ENCODE peak calls at places on chromosomes 2 and 18, in six cellular contexts. Q is WTC11, G is choroid plexus epithelial cell, O is vagina, J is Peyer's patch, H is neural progenitor cell. L is an unnamed sample.

GRCh38 chr2:12807907-12808810 is 91.4 kb downstream of the TRIB2 start:
- DNase-seq in Q (no peak), J (no peak), O (no peak), H (no peak), G (peak), L (no peak)

GRCh38 chr2:237137626-237138323 is 52.1 kb downstream of the COPS8 start:
- DNase-seq in H (peak), J (no peak), G (no peak), Q (no peak), O (no peak), L (no peak)

GRCh38 chr2:204545861-204546773 is 842 bp downstream of the PARD3B start:
- DNase-seq in O (no peak), H (no peak), J (no peak), Q (peak), G (no peak), L (no peak)

GRCh38 chr2:127810156-127810636 is 775 bp downstream of the WDR33 start:
- DNase-seq in H (peak), G (peak), J (peak), O (no peak), Q (peak), L (peak)

GRCh38 chr2:113755690-113756063 is 765 bp downstream of the SLC35F5 start:
- DNase-seq in H (peak), O (no peak), Q (no peak), J (peak), G (peak), L (no peak)

GRCh38 chr2:109128466-109129355 is at the start of gene SH3RF3:
- DNase-seq in O (no peak), G (peak), J (no peak), Q (peak), H (peak), L (no peak)

GRCh38 chr2:43225788-43226557 is 433 bp downstream of the ZFP36L2 start:
- DNase-seq in H (peak), G (peak), J (peak), O (no peak), Q (no peak), L (no peak)

GRCh38 chr18:48385595-48385994 is 23.6 kb downstream of the ZBTB7C start:
- DNase-seq in J (no peak), G (no peak), Q (no peak), O (no peak), H (no peak), L (no peak)

GRCh38 chr2:187553908-187554703 is at the start of gene TFPI:
- DNase-seq in H (peak), J (no peak), G (peak), Q (no peak), O (no peak), L (no peak)

GRCh38 chr2:239396881-239397681 is 3.7 kb downstream of the HDAC4 start:
- DNase-seq in H (no peak), O (no peak), J (no peak), G (peak), Q (no peak), L (no peak)

GRCh38 chr2:131038258-131039100 is 54.8 kb downstream of the FAM168B start:
- DNase-seq in Q (no peak), O (no peak), H (no peak), J (no peak), G (no peak), L (no peak)

GRCh38 chr2:241567776-241568175 is 9.2 kb downstream of the BOK start:
- DNase-seq in O (no peak), G (no peak), J (no peak), Q (no peak), H (no peak), L (no peak)

GRCh38 chr18:12679183-12679786 is 21.4 kb upstream of the SPIRE1 start:
- DNase-seq in H (no peak), G (peak), J (no peak), Q (no peak), O (no peak), L (no peak)

GRCh38 chr2:181419124-181419855 is 37.9 kb upstream of the ITGA4 start:
- DNase-seq in G (no peak), J (no peak), H (no peak), O (no peak), Q (no peak), L (no peak)

GRCh38 chr2:177625744-177626655 is 233.4 kb downstream of the AGPS start:
- DNase-seq in Q (no peak), H (no peak), O (no peak), G (peak), J (no peak), L (no peak)

GRCh38 chr18:79486356-79487197 is 90.8 kb downstream of the NFATC1 start:
- DNase-seq in Q (no peak), O (no peak), J (no peak), H (no peak), G (no peak), L (no peak)

GRCh38 chr2:128797937-128798336 is 479.3 kb upstream of the HS6ST1 start:
- DNase-seq in O (no peak), Q (no peak), G (no peak), H (no peak), J (no peak), L (no peak)

GRCh38 chr2:58972737-58973136 is 731.6 kb upstream of the FANCL start:
- DNase-seq in J (no peak), G (no peak), O (no peak), H (no peak), Q (no peak), L (no peak)

GRCh38 chr2:133092571-133092970 is 422.6 kb upstream of the LYPD1 start:
- DNase-seq in H (no peak), Q (no peak), J (no peak), G (no peak), O (no peak), L (no peak)

GRCh38 chr2:120850551-120850950 is 114.9 kb downstream of the GLI2 start:
- DNase-seq in G (no peak), H (no peak), J (no peak), Q (no peak), O (no peak), L (no peak)

GRCh38 chr2:142718731-142719130 is 158.7 kb upstream of the KYNU start:
- DNase-seq in J (no peak), G (no peak), O (no peak), Q (no peak), H (no peak), L (no peak)

GRCh38 chr18:58216071-58216471 is 172.0 kb downstream of the NEDD4L start:
- DNase-seq in O (no peak), G (no peak), Q (peak), J (no peak), H (no peak), L (no peak)

GRCh38 chr2:241813080-241813805 is 4.2 kb downstream of the NEU4 start:
- DNase-seq in H (no peak), O (no peak), G (no peak), J (no peak), Q (no peak), L (no peak)

GRCh38 chr2:23505984-23506380 is 121.0 kb downstream of the KLHL29 start:
- DNase-seq in Q (no peak), O (no peak), G (no peak), J (no peak), H (no peak), L (no peak)

GRCh38 chr18:13500891-13501887 is 225.2 kb downstream of the FAM210A start:
- DNase-seq in O (no peak), H (no peak), J (no peak), G (peak), Q (no peak), L (peak)

GRCh38 chr2:179917272-179917671 is 55.9 kb upstream of the ZNF385B start:
- DNase-seq in G (peak), J (no peak), O (no peak), Q (no peak), H (no peak), L (peak)

GRCh38 chr2:235740821-235741220 is 247.0 kb downstream of the AGAP1 start:
- DNase-seq in H (peak), J (no peak), O (no peak), Q (peak), G (peak), L (no peak)

GRCh38 chr2:188607501-188607900 is 315.8 kb downstream of the GULP1 start:
- DNase-seq in G (peak), H (no peak), O (no peak), J (no peak), Q (no peak), L (no peak)

GRCh38 chr2:35220471-35220870 is 1135.1 kb upstream of the CRIM1 start:
- DNase-seq in H (no peak), O (no peak), Q (no peak), G (no peak), J (no peak), L (no peak)

GRCh38 chr2:211982162-211982561 is 556.4 kb downstream of the ERBB4 start:
- DNase-seq in Q (no peak), J (no peak), O (no peak), H (no peak), G (peak), L (no peak)

GRCh38 chr18:70044626-70045025 is 97.0 kb upstream of the CD226 start:
- DNase-seq in G (peak), O (no peak), H (no peak), Q (no peak), J (no peak), L (peak)

GRCh38 chr2:12890071-12890470 is 173.3 kb downstream of the TRIB2 start:
- DNase-seq in O (no peak), G (no peak), H (no peak), Q (no peak), J (no peak), L (no peak)

GRCh38 chr2:9781252-9781651 is 62.0 kb upstream of the TAF1B start:
- DNase-seq in G (no peak), H (no peak), Q (no peak), O (no peak), J (no peak), L (peak)

GRCh38 chr2:238264072-238264460 is 24.2 kb upstream of the HES6 start:
- DNase-seq in G (no peak), J (no peak), Q (no peak), H (no peak), O (no peak), L (no peak)

GRCh38 chr2:150621800-150622199 is 134.3 kb upstream of the RND3 start:
- DNase-seq in Q (no peak), H (no peak), G (peak), J (no peak), O (no peak), L (no peak)

GRCh38 chr2:144331652-144332355 is 188.1 kb downstream of the ZEB2 start:
- DNase-seq in G (no peak), J (peak), H (peak), O (no peak), Q (peak), L (no peak)

GRCh38 chr2:54384301-54385035 is 71.7 kb upstream of the SPTBN1 start:
- DNase-seq in O (no peak), G (no peak), H (peak), J (no peak), Q (peak), L (no peak)

GRCh38 chr2:231668981-231669380 is 39.3 kb upstream of the PTMA start:
- DNase-seq in G (no peak), O (no peak), Q (no peak), H (no peak), J (no peak), L (no peak)

GRCh38 chr2:231673348-231673770 is 35.0 kb upstream of the PTMA start:
- DNase-seq in G (peak), H (peak), O (no peak), Q (peak), J (peak), L (no peak)

GRCh38 chr2:231672617-231673347 is 35.5 kb upstream of the PTMA start:
- DNase-seq in G (peak), O (no peak), J (peak), Q (peak), H (peak), L (no peak)

GRCh38 chr2:231671617-231672350 is 36.5 kb upstream of the PTMA start:
- DNase-seq in H (peak), G (no peak), Q (no peak), O (no peak), J (peak), L (no peak)

GRCh38 chr2:231670892-231671616 is 37.3 kb upstream of the PTMA start:
- DNase-seq in J (peak), O (no peak), G (no peak), H (peak), Q (no peak), L (no peak)
- TF ChIP-seq CTCF in J (no peak), O (no peak), G (peak), H (peak), Q (no peak), L (peak)

GRCh38 chr2:37343537-37344434 is 644 bp upstream of the QPCT start:
- DNase-seq in Q (no peak), G (peak), H (peak), O (no peak), J (no peak), L (no peak)
- TF ChIP-seq CTCF in Q (no peak), G (peak), H (peak), O (peak), J (no peak), L (peak)

GRCh38 chr2:164115806-164116205 is 380.0 kb upstream of the FIGN start:
- DNase-seq in H (no peak), J (no peak), G (no peak), Q (no peak), O (no peak), L (no peak)
- TF ChIP-seq CTCF in H (no peak), J (no peak), G (no peak), Q (no peak), O (no peak), L (no peak)

GRCh38 chr2:197706839-197707207 is 1.7 kb downstream of the MARS2 start:
- DNase-seq in G (no peak), H (peak), Q (no peak), J (no peak), O (no peak), L (no peak)

GRCh38 chr2:197704434-197705142 is 581 bp upstream of the MARS2 start:
- DNase-seq in H (no peak), J (no peak), O (no peak), G (no peak), Q (no peak), L (no peak)

GRCh38 chr2:197707316-197708213 is 2.4 kb downstream of the MARS2 start:
- DNase-seq in H (peak), Q (no peak), G (peak), O (no peak), J (no peak), L (no peak)

GRCh38 chr2:197705912-197706838 is 1.0 kb downstream of the MARS2 start:
- DNase-seq in G (no peak), J (peak), H (peak), O (no peak), Q (no peak), L (no peak)

DNA sequence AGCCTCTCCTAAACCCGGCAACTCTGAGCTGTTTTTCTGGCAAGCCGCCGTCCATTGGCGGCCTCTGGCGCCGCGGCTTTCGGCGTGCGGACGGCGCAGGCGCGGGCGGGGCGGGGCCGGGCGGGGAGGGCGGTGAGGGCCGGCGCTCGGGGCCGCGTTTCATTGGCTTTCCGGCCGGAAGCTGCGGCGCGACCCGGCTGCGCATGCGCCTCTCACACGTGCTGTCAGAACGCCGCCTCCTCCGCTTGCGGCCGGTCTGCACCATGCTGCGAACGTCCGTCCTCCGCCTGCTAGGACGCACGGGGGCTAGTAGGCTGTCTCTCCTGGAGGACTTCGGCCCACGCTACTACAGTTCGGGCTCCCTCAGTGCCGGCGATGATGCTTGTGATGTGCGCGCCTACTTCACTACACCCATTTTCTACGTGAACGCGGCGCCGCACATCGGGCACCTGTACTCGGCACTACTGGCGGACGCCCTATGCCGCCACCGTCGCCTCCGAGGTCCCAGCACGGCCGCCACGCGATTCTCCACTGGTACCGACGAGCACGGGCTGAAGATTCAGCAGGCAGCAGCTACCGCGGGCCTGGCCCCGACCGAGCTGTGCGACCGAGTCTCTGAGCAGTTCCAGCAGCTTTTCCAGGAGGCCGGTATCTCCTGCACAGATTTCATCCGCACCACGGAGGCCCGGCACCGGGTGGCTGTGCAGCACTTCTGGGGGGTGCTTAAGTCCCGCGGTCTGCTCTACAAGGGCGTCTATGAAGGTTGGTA is at the start of gene MARS2:
- DNase-seq in G (peak), O (no peak), J (peak), H (peak), Q (peak), L (peak)
- TF ChIP-seq CTCF in G (no peak), O (no peak), J (no peak), H (no peak), Q (no peak), L (peak)

DNA sequence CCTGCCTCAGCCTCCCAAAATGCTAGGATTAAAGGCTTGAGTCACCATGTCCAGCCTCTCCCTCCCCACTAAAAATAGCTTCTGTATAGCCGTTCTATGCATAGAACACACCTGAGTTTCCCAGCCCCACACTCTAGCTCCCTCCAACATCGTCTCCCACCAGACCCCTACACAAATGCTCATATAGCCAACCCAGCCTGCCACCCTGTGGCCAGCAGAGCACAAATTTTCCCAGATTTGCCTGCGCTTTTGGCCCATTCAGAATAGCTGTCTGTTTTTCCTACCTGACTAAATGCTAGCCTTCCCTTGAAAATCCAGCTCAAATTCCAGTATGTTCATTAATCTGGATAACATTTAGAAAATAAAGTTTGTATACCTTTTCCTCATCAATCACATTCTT is 22.8 kb downstream of the TRABD2A start:
- DNase-seq in J (no peak), H (peak), Q (peak), G (no peak), O (no peak), L (no peak)
- TF ChIP-seq CTCF in J (no peak), H (peak), Q (no peak), G (peak), O (no peak), L (peak)

GRCh38 chr2:197308635-197309368 is 1.8 kb downstream of the ANKRD44 start:
- DNase-seq in H (no peak), Q (no peak), J (no peak), G (no peak), O (no peak), L (no peak)

GRCh38 chr2:197309369-197310231 is 980 bp downstream of the ANKRD44 start:
- DNase-seq in Q (peak), H (peak), J (peak), G (no peak), O (no peak), L (no peak)

GRCh38 chr2:197310940-197311485 is 433 bp upstream of the ANKRD44 start:
- DNase-seq in Q (no peak), J (no peak), O (no peak), G (no peak), H (no peak), L (no peak)

GRCh38 chr2:197311521-197312033 is 997 bp upstream of the ANKRD44 start:
- DNase-seq in H (no peak), J (no peak), G (peak), Q (no peak), O (no peak), L (no peak)

DNA sequence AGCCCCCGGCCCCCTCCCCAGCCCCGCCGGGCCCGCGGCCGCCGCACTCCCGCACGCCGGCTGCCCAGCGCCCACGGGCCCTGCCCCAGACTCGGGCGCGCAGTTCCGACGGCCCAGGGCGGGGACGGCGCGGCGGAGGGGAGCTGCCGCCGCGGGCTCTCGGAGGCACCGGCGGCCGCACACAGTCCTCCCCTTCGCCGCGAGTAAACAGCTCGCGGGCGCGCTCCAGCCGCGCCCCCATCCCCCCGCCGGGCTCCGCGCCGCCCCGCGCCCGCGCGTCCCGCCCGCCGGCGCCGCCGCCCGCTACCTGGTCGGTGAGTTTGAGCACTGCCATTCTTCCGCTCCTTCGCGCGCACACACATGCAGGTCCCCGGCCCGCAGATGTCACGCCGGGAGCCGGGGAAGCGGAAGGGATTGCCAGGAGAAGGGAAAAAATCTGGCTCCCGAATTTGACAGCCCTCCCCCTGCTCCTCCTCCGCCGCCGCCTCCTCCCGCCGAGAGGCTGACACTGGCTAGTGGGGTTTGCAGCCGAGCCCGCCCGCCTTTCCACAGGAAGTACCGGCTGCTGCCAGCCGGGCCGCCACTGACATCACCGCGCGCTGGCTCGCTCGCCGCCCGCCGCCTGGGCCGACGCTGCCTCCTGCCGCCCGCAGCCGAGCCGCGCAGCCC is at the start of gene ANKRD44:
- DNase-seq in O (no peak), G (peak), H (peak), J (peak), Q (peak), L (peak)
- TF ChIP-seq CTCF in O (peak), G (peak), H (peak), J (peak), Q (no peak), L (peak)

GRCh38 chr2:62524293-62524941 is 18.4 kb upstream of the TMEM17 start:
- DNase-seq in H (no peak), G (no peak), O (no peak), Q (no peak), J (no peak), L (no peak)

GRCh38 chr2:62525549-62525948 is 19.6 kb upstream of the TMEM17 start:
- DNase-seq in G (no peak), J (no peak), Q (no peak), O (no peak), H (no peak), L (no peak)

GRCh38 chr2:62527478-62528210 is 21.6 kb upstream of the TMEM17 start:
- DNase-seq in G (no peak), O (no peak), Q (no peak), H (no peak), J (no peak), L (no peak)

GRCh38 chr2:62529758-62530157 is 23.8 kb upstream of the TMEM17 start:
- DNase-seq in J (no peak), G (no peak), Q (no peak), H (no peak), O (no peak), L (no peak)

GRCh38 chr2:62526531-62527381 is 20.8 kb upstream of the TMEM17 start:
- DNase-seq in G (no peak), J (no peak), Q (no peak), O (no peak), H (peak), L (no peak)
- TF ChIP-seq CTCF in G (no peak), J (no peak), Q (no peak), O (no peak), H (no peak), L (no peak)